ENCODE peak calls at places on chromosome 22, in four cellular contexts. One of them, this sample, is unnamed.

GRCh38 chr22:20268350-20269012 is 363 bp upstream of the RTN4R start:
- DNase-seq in GM20000: peak
- DNase-seq in activated CD8-positive, alpha-beta memory T cell treated with anti-CD3 and anti-CD28 coated beads, Interleukin-2, amount 50 U/mL, for 4 hours: peak
- DNase-seq in fibroblast of the conjunctiva: no peak
- DNase-seq in this sample: peak

GRCh38 chr22:21791635-21792625 is 56.3 kb upstream of the YPEL1 start:
- DNase-seq in GM20000: peak
- DNase-seq in activated CD8-positive, alpha-beta memory T cell treated with anti-CD3 and anti-CD28 coated beads, Interleukin-2, amount 50 U/mL, for 4 hours: peak
- DNase-seq in fibroblast of the conjunctiva: no peak
- DNase-seq in this sample: no peak

GRCh38 chr22:44701824-44702478 is at the start of gene PRR5:
- DNase-seq in GM20000: peak
- DNase-seq in activated CD8-positive, alpha-beta memory T cell treated with anti-CD3 and anti-CD28 coated beads, Interleukin-2, amount 50 U/mL, for 4 hours: peak
- DNase-seq in fibroblast of the conjunctiva: peak
- DNase-seq in this sample: peak

GRCh38 chr22:20056161-20056560 is 23.9 kb upstream of the DGCR8 start:
- DNase-seq in GM20000: no peak
- DNase-seq in activated CD8-positive, alpha-beta memory T cell treated with anti-CD3 and anti-CD28 coated beads, Interleukin-2, amount 50 U/mL, for 4 hours: no peak
- DNase-seq in fibroblast of the conjunctiva: no peak
- DNase-seq in this sample: no peak

GRCh38 chr22:43209523-43209890 is 22.6 kb upstream of the TTLL12 start:
- DNase-seq in GM20000: no peak
- DNase-seq in activated CD8-positive, alpha-beta memory T cell treated with anti-CD3 and anti-CD28 coated beads, Interleukin-2, amount 50 U/mL, for 4 hours: no peak
- DNase-seq in fibroblast of the conjunctiva: no peak
- DNase-seq in this sample: no peak

GRCh38 chr22:37510046-37510445 is 9.2 kb downstream of the CARD10 start:
- DNase-seq in GM20000: no peak
- DNase-seq in activated CD8-positive, alpha-beta memory T cell treated with anti-CD3 and anti-CD28 coated beads, Interleukin-2, amount 50 U/mL, for 4 hours: no peak
- DNase-seq in fibroblast of the conjunctiva: no peak
- DNase-seq in this sample: no peak

GRCh38 chr22:44895296-44896055 is 114.3 kb downstream of the PHF21B start:
- DNase-seq in GM20000: no peak
- DNase-seq in activated CD8-positive, alpha-beta memory T cell treated with anti-CD3 and anti-CD28 coated beads, Interleukin-2, amount 50 U/mL, for 4 hours: no peak
- DNase-seq in fibroblast of the conjunctiva: no peak
- DNase-seq in this sample: peak

GRCh38 chr22:39144101-39144815 is 8.2 kb downstream of the CBX7 start:
- DNase-seq in GM20000: peak
- DNase-seq in activated CD8-positive, alpha-beta memory T cell treated with anti-CD3 and anti-CD28 coated beads, Interleukin-2, amount 50 U/mL, for 4 hours: peak
- DNase-seq in fibroblast of the conjunctiva: peak
- DNase-seq in this sample: peak

GRCh38 chr22:22955866-22956535 is 68.4 kb downstream of the IGLL5 start:
- DNase-seq in GM20000: peak
- DNase-seq in activated CD8-positive, alpha-beta memory T cell treated with anti-CD3 and anti-CD28 coated beads, Interleukin-2, amount 50 U/mL, for 4 hours: peak
- DNase-seq in fibroblast of the conjunctiva: peak
- DNase-seq in this sample: peak

GRCh38 chr22:36671398-36671797 is 32.2 kb downstream of the CACNG2 start:
- DNase-seq in GM20000: no peak
- DNase-seq in activated CD8-positive, alpha-beta memory T cell treated with anti-CD3 and anti-CD28 coated beads, Interleukin-2, amount 50 U/mL, for 4 hours: no peak
- DNase-seq in fibroblast of the conjunctiva: no peak
- DNase-seq in this sample: no peak

GRCh38 chr22:26576026-26576680 is 13.8 kb downstream of the TPST2 start:
- DNase-seq in GM20000: no peak
- DNase-seq in activated CD8-positive, alpha-beta memory T cell treated with anti-CD3 and anti-CD28 coated beads, Interleukin-2, amount 50 U/mL, for 4 hours: no peak
- DNase-seq in fibroblast of the conjunctiva: no peak
- DNase-seq in this sample: no peak

GRCh38 chr22:46515208-46516111 is 22.0 kb downstream of the CELSR1 start:
- DNase-seq in GM20000: no peak
- DNase-seq in activated CD8-positive, alpha-beta memory T cell treated with anti-CD3 and anti-CD28 coated beads, Interleukin-2, amount 50 U/mL, for 4 hours: no peak
- DNase-seq in fibroblast of the conjunctiva: no peak
- DNase-seq in this sample: no peak

GRCh38 chr22:46067159-46068111 is 82.9 kb upstream of the PPARA start:
- DNase-seq in GM20000: no peak
- DNase-seq in activated CD8-positive, alpha-beta memory T cell treated with anti-CD3 and anti-CD28 coated beads, Interleukin-2, amount 50 U/mL, for 4 hours: no peak
- DNase-seq in fibroblast of the conjunctiva: no peak
- DNase-seq in this sample: no peak

GRCh38 chr22:42906605-42907338 is 49.7 kb upstream of the ARFGAP3 start:
- DNase-seq in GM20000: no peak
- DNase-seq in activated CD8-positive, alpha-beta memory T cell treated with anti-CD3 and anti-CD28 coated beads, Interleukin-2, amount 50 U/mL, for 4 hours: no peak
- DNase-seq in fibroblast of the conjunctiva: no peak
- DNase-seq in this sample: no peak

GRCh38 chr22:33896801-33897620 is 23.3 kb downstream of the LARGE1 start:
- DNase-seq in GM20000: peak
- DNase-seq in activated CD8-positive, alpha-beta memory T cell treated with anti-CD3 and anti-CD28 coated beads, Interleukin-2, amount 50 U/mL, for 4 hours: no peak
- DNase-seq in fibroblast of the conjunctiva: no peak
- DNase-seq in this sample: no peak

GRCh38 chr22:24989135-24989534 is 36.6 kb downstream of the KIAA1671 start:
- DNase-seq in GM20000: no peak
- DNase-seq in activated CD8-positive, alpha-beta memory T cell treated with anti-CD3 and anti-CD28 coated beads, Interleukin-2, amount 50 U/mL, for 4 hours: no peak
- DNase-seq in fibroblast of the conjunctiva: no peak
- DNase-seq in this sample: no peak

GRCh38 chr22:20638143-20638870 is 130.9 kb downstream of the MED15 start:
- DNase-seq in GM20000: no peak
- DNase-seq in activated CD8-positive, alpha-beta memory T cell treated with anti-CD3 and anti-CD28 coated beads, Interleukin-2, amount 50 U/mL, for 4 hours: no peak
- DNase-seq in fibroblast of the conjunctiva: no peak
- DNase-seq in this sample: no peak

GRCh38 chr22:24137595-24137994 is 43.7 kb upstream of the SUSD2 start:
- DNase-seq in GM20000: no peak
- DNase-seq in activated CD8-positive, alpha-beta memory T cell treated with anti-CD3 and anti-CD28 coated beads, Interleukin-2, amount 50 U/mL, for 4 hours: no peak
- DNase-seq in fibroblast of the conjunctiva: peak
- DNase-seq in this sample: no peak

GRCh38 chr22:25624486-25624885 is 60.0 kb downstream of the GRK3 start:
- DNase-seq in GM20000: no peak
- DNase-seq in activated CD8-positive, alpha-beta memory T cell treated with anti-CD3 and anti-CD28 coated beads, Interleukin-2, amount 50 U/mL, for 4 hours: no peak
- DNase-seq in fibroblast of the conjunctiva: no peak
- DNase-seq in this sample: no peak

GRCh38 chr22:36884314-36885158 is 23.7 kb downstream of the NCF4 start:
- DNase-seq in GM20000: no peak
- DNase-seq in activated CD8-positive, alpha-beta memory T cell treated with anti-CD3 and anti-CD28 coated beads, Interleukin-2, amount 50 U/mL, for 4 hours: no peak
- DNase-seq in fibroblast of the conjunctiva: no peak
- DNase-seq in this sample: no peak

GRCh38 chr22:16609548-16610261 is 17.1 kb upstream of the CCT8L2 start:
- DNase-seq in GM20000: no peak
- DNase-seq in activated CD8-positive, alpha-beta memory T cell treated with anti-CD3 and anti-CD28 coated beads, Interleukin-2, amount 50 U/mL, for 4 hours: no peak
- DNase-seq in fibroblast of the conjunctiva: no peak
- DNase-seq in this sample: no peak

GRCh38 chr22:17872491-17872890 is 98.2 kb upstream of the BID start:
- DNase-seq in GM20000: no peak
- DNase-seq in activated CD8-positive, alpha-beta memory T cell treated with anti-CD3 and anti-CD28 coated beads, Interleukin-2, amount 50 U/mL, for 4 hours: no peak
- DNase-seq in fibroblast of the conjunctiva: no peak
- DNase-seq in this sample: no peak

GRCh38 chr22:25702571-25703167 is 39.3 kb upstream of the MYO18B start:
- DNase-seq in GM20000: peak
- DNase-seq in activated CD8-positive, alpha-beta memory T cell treated with anti-CD3 and anti-CD28 coated beads, Interleukin-2, amount 50 U/mL, for 4 hours: no peak
- DNase-seq in fibroblast of the conjunctiva: no peak
- DNase-seq in this sample: no peak

GRCh38 chr22:20087319-20088262 is 7.5 kb downstream of the DGCR8 start:
- DNase-seq in GM20000: no peak
- DNase-seq in activated CD8-positive, alpha-beta memory T cell treated with anti-CD3 and anti-CD28 coated beads, Interleukin-2, amount 50 U/mL, for 4 hours: no peak
- DNase-seq in fibroblast of the conjunctiva: no peak
- DNase-seq in this sample: no peak

GRCh38 chr22:31337178-31337577 is 9.0 kb downstream of the PATZ1 start:
- DNase-seq in GM20000: no peak
- DNase-seq in activated CD8-positive, alpha-beta memory T cell treated with anti-CD3 and anti-CD28 coated beads, Interleukin-2, amount 50 U/mL, for 4 hours: peak
- DNase-seq in fibroblast of the conjunctiva: no peak
- DNase-seq in this sample: peak

This sample was measured in Peyer's patch.